ENCODE peak calls at places on chromosomes 13 and 19, in five cellular contexts. One of them, this sample, is unnamed.
A peak's percentile ranks its signal among the peaks of the same experiment; 100 is the strongest.

GRCh38 chr19:47848871-47849473 is 10.1 kb upstream of the TPRX2 start:
- DNase-seq in AG10803: peak; percentile 4
- DNase-seq in breast epithelium: no peak
- DNase-seq in GM23338: peak; percentile 93
- DNase-seq in heart left ventricle: no peak
- DNase-seq in this sample: no peak

GRCh38 chr13:68551701-68552522 is 1321.8 kb upstream of the PCDH9 start:
- DNase-seq in AG10803: no peak
- DNase-seq in breast epithelium: no peak
- DNase-seq in GM23338: no peak
- DNase-seq in heart left ventricle: no peak
- DNase-seq in this sample: no peak

GRCh38 chr13:39215971-39216370 is 177.7 kb downstream of the NHLRC3 start:
- DNase-seq in AG10803: no peak
- DNase-seq in breast epithelium: no peak
- DNase-seq in GM23338: no peak
- DNase-seq in heart left ventricle: no peak
- DNase-seq in this sample: no peak

GRCh38 chr13:44273991-44274810 is 99.4 kb upstream of the SERP2 start:
- DNase-seq in AG10803: peak; percentile 55
- DNase-seq in breast epithelium: no peak
- DNase-seq in GM23338: no peak
- DNase-seq in heart left ventricle: no peak
- DNase-seq in this sample: no peak

GRCh38 chr19:39390460-39390758 is 497 bp downstream of the PAF1 start:
- DNase-seq in AG10803: no peak
- DNase-seq in breast epithelium: peak; percentile 89
- DNase-seq in GM23338: no peak
- DNase-seq in heart left ventricle: no peak
- DNase-seq in this sample: no peak

GRCh38 chr13:20161275-20161950 is 561 bp upstream of the GJA3 start:
- DNase-seq in AG10803: no peak
- DNase-seq in breast epithelium: no peak
- DNase-seq in GM23338: peak; percentile 50
- DNase-seq in heart left ventricle: peak; percentile 59
- DNase-seq in this sample: peak; percentile 20

GRCh38 chr19:9945319-9945966 is 9.1 kb upstream of the OLFM2 start:
- DNase-seq in AG10803: peak; percentile 100
- DNase-seq in breast epithelium: peak; percentile 68
- DNase-seq in GM23338: peak; percentile 56
- DNase-seq in heart left ventricle: peak; percentile 92
- DNase-seq in this sample: peak; percentile 96

GRCh38 chr13:45933203-45934014 is 81.9 kb upstream of the SIAH3 start:
- DNase-seq in AG10803: no peak
- DNase-seq in breast epithelium: no peak
- DNase-seq in GM23338: no peak
- DNase-seq in heart left ventricle: no peak
- DNase-seq in this sample: no peak

GRCh38 chr19:17778621-17779280 is 16.2 kb upstream of the B3GNT3 start:
- DNase-seq in AG10803: no peak
- DNase-seq in breast epithelium: no peak
- DNase-seq in GM23338: peak; percentile 79
- DNase-seq in heart left ventricle: no peak
- DNase-seq in this sample: no peak

GRCh38 chr19:10115392-10116084 is 4.0 kb downstream of the P2RY11 start:
- DNase-seq in AG10803: no peak
- DNase-seq in breast epithelium: no peak
- DNase-seq in GM23338: no peak
- DNase-seq in heart left ventricle: no peak
- DNase-seq in this sample: no peak

GRCh38 chr13:74217816-74218215 is 83.6 kb upstream of the KLF12 start:
- DNase-seq in AG10803: peak; percentile 84
- DNase-seq in breast epithelium: no peak
- DNase-seq in GM23338: no peak
- DNase-seq in heart left ventricle: no peak
- DNase-seq in this sample: peak; percentile 27

GRCh38 chr19:45161715-45162463 is 1.1 kb upstream of the NKPD1 start:
- DNase-seq in AG10803: no peak
- DNase-seq in breast epithelium: no peak
- DNase-seq in GM23338: peak; percentile 87
- DNase-seq in heart left ventricle: no peak
- DNase-seq in this sample: peak; percentile 67

GRCh38 chr13:40101708-40102359 is 446.4 kb downstream of the COG6 start:
- DNase-seq in AG10803: no peak
- DNase-seq in breast epithelium: no peak
- DNase-seq in GM23338: no peak
- DNase-seq in heart left ventricle: no peak
- DNase-seq in this sample: no peak

GRCh38 chr19:54478677-54479266 is 5.7 kb upstream of the CDC42EP5 start:
- DNase-seq in AG10803: peak; percentile 48
- DNase-seq in breast epithelium: no peak
- DNase-seq in GM23338: peak; percentile 93
- DNase-seq in heart left ventricle: no peak
- DNase-seq in this sample: peak; percentile 62

This sample was measured in GM03348.